ENCODE peak calls at places on chromosomes 7 and 10, in eight cellular contexts. One of them, this sample, is unnamed.

GRCh38 chr10:271201-271600 is 135.9 kb downstream of the ZMYND11 start:
- DNase-seq in astrocyte: no peak
- DNase-seq in thoracic aorta: no peak
- DNase-seq in colonic mucosa: no peak
- DNase-seq in fibroblast of pulmonary artery: peak; percentile 36
- DNase-seq in PC-9: no peak
- DNase-seq in AG10803: no peak
- DNase-seq in OCI-LY7: no peak
- DNase-seq in this sample: no peak

GRCh38 chr7:13282377-13282980 is 595.0 kb downstream of the ARL4A start:
- DNase-seq in colonic mucosa: no peak
- DNase-seq in fibroblast of pulmonary artery: peak; percentile 64
- DNase-seq in astrocyte: peak; percentile 27
- DNase-seq in OCI-LY7: peak; percentile 4
- DNase-seq in AG10803: peak; percentile 39
- DNase-seq in thoracic aorta: no peak
- DNase-seq in PC-9: no peak
- DNase-seq in this sample: peak; percentile 37

GRCh38 chr7:130732980-130733865 is 784 bp downstream of the KLF14 start:
- DNase-seq in colonic mucosa: peak; percentile 43
- DNase-seq in thoracic aorta: no peak
- DNase-seq in PC-9: peak; percentile 10
- DNase-seq in astrocyte: no peak
- DNase-seq in OCI-LY7: no peak
- DNase-seq in AG10803: no peak
- DNase-seq in fibroblast of pulmonary artery: no peak
- DNase-seq in this sample: no peak

GRCh38 chr7:142549007-142549406 is 200.3 kb upstream of the PRSS1 start:
- DNase-seq in thoracic aorta: no peak
- DNase-seq in OCI-LY7: no peak
- DNase-seq in fibroblast of pulmonary artery: peak; percentile 28
- DNase-seq in astrocyte: peak; percentile 49
- DNase-seq in PC-9: no peak
- DNase-seq in colonic mucosa: no peak
- DNase-seq in AG10803: peak; percentile 76
- DNase-seq in this sample: no peak

GRCh38 chr7:80681272-80681885 is 42.9 kb downstream of the CD36 start:
- DNase-seq in PC-9: peak; percentile 5
- DNase-seq in fibroblast of pulmonary artery: peak; percentile 56
- DNase-seq in thoracic aorta: no peak
- DNase-seq in colonic mucosa: no peak
- DNase-seq in AG10803: peak; percentile 40
- DNase-seq in OCI-LY7: no peak
- DNase-seq in astrocyte: no peak
- DNase-seq in this sample: no peak

GRCh38 chr10:16009736-16010259 is 149.5 kb upstream of the MINDY3 start:
- DNase-seq in fibroblast of pulmonary artery: no peak
- DNase-seq in PC-9: no peak
- DNase-seq in OCI-LY7: no peak
- DNase-seq in thoracic aorta: no peak
- DNase-seq in colonic mucosa: no peak
- DNase-seq in astrocyte: no peak
- DNase-seq in AG10803: no peak
- DNase-seq in this sample: no peak

GRCh38 chr10:31515819-31516402 is 196.9 kb downstream of the ZEB1 start:
- DNase-seq in colonic mucosa: no peak
- DNase-seq in thoracic aorta: no peak
- DNase-seq in AG10803: no peak
- DNase-seq in astrocyte: no peak
- DNase-seq in fibroblast of pulmonary artery: no peak
- DNase-seq in OCI-LY7: no peak
- DNase-seq in PC-9: no peak
- DNase-seq in this sample: no peak

GRCh38 chr7:12643001-12643400 is 44.4 kb upstream of the ARL4A start:
- DNase-seq in fibroblast of pulmonary artery: no peak
- DNase-seq in OCI-LY7: no peak
- DNase-seq in colonic mucosa: no peak
- DNase-seq in astrocyte: peak; percentile 54
- DNase-seq in AG10803: peak; percentile 35
- DNase-seq in PC-9: no peak
- DNase-seq in thoracic aorta: no peak
- DNase-seq in this sample: no peak

GRCh38 chr7:461453-462172 is 58.0 kb downstream of the PDGFA start:
- DNase-seq in AG10803: peak; percentile 23
- DNase-seq in colonic mucosa: no peak
- DNase-seq in thoracic aorta: no peak
- DNase-seq in PC-9: no peak
- DNase-seq in fibroblast of pulmonary artery: peak; percentile 64
- DNase-seq in astrocyte: no peak
- DNase-seq in OCI-LY7: no peak
- DNase-seq in this sample: no peak

GRCh38 chr7:117750612-117751563 is 122.4 kb downstream of the CTTNBP2 start:
- DNase-seq in fibroblast of pulmonary artery: peak; percentile 33
- DNase-seq in AG10803: peak; percentile 11
- DNase-seq in PC-9: no peak
- DNase-seq in OCI-LY7: peak; percentile 6
- DNase-seq in thoracic aorta: no peak
- DNase-seq in colonic mucosa: no peak
- DNase-seq in astrocyte: no peak
- DNase-seq in this sample: no peak

GRCh38 chr7:45223078-45223477 is 65.5 kb downstream of the RAMP3 start:
- DNase-seq in PC-9: no peak
- DNase-seq in astrocyte: no peak
- DNase-seq in thoracic aorta: no peak
- DNase-seq in AG10803: no peak
- DNase-seq in fibroblast of pulmonary artery: no peak
- DNase-seq in colonic mucosa: no peak
- DNase-seq in OCI-LY7: no peak
- DNase-seq in this sample: no peak

GRCh38 chr7:135899458-135899857 is 77.7 kb downstream of the MTPN start:
- DNase-seq in fibroblast of pulmonary artery: no peak
- DNase-seq in AG10803: no peak
- DNase-seq in astrocyte: no peak
- DNase-seq in PC-9: no peak
- DNase-seq in thoracic aorta: no peak
- DNase-seq in OCI-LY7: no peak
- DNase-seq in colonic mucosa: no peak
- DNase-seq in this sample: no peak

GRCh38 chr7:3089493-3089892 is 45.8 kb upstream of the CARD11 start:
- DNase-seq in thoracic aorta: no peak
- DNase-seq in OCI-LY7: peak; percentile 40
- DNase-seq in AG10803: no peak
- DNase-seq in colonic mucosa: no peak
- DNase-seq in fibroblast of pulmonary artery: peak; percentile 26
- DNase-seq in astrocyte: no peak
- DNase-seq in PC-9: no peak
- DNase-seq in this sample: no peak

GRCh38 chr10:95531994-95532399 is 29.2 kb downstream of the SORBS1 start:
- DNase-seq in fibroblast of pulmonary artery: no peak
- DNase-seq in astrocyte: no peak
- DNase-seq in PC-9: no peak
- DNase-seq in AG10803: no peak
- DNase-seq in colonic mucosa: no peak
- DNase-seq in OCI-LY7: no peak
- DNase-seq in thoracic aorta: no peak
- DNase-seq in this sample: no peak

GRCh38 chr7:134452991-134453473 is 5.9 kb downstream of the AKR1B1 start:
- DNase-seq in AG10803: no peak
- DNase-seq in thoracic aorta: no peak
- DNase-seq in OCI-LY7: no peak
- DNase-seq in colonic mucosa: no peak
- DNase-seq in astrocyte: no peak
- DNase-seq in PC-9: no peak
- DNase-seq in fibroblast of pulmonary artery: no peak
- DNase-seq in this sample: no peak

GRCh38 chr7:80311313-80311712 is 176.7 kb downstream of the GNAI1 start:
- DNase-seq in PC-9: no peak
- DNase-seq in thoracic aorta: no peak
- DNase-seq in AG10803: no peak
- DNase-seq in astrocyte: no peak
- DNase-seq in OCI-LY7: no peak
- DNase-seq in fibroblast of pulmonary artery: no peak
- DNase-seq in colonic mucosa: no peak
- DNase-seq in this sample: no peak

GRCh38 chr7:68078311-68078710 is 1081.7 kb downstream of the TYW1 start:
- DNase-seq in fibroblast of pulmonary artery: no peak
- DNase-seq in AG10803: no peak
- DNase-seq in thoracic aorta: no peak
- DNase-seq in astrocyte: no peak
- DNase-seq in colonic mucosa: no peak
- DNase-seq in OCI-LY7: no peak
- DNase-seq in PC-9: no peak
- DNase-seq in this sample: no peak

GRCh38 chr10:43748560-43748959 is 99.9 kb upstream of the ZNF32 start:
- DNase-seq in PC-9: no peak
- DNase-seq in OCI-LY7: no peak
- DNase-seq in astrocyte: no peak
- DNase-seq in thoracic aorta: no peak
- DNase-seq in AG10803: no peak
- DNase-seq in fibroblast of pulmonary artery: no peak
- DNase-seq in colonic mucosa: no peak
- DNase-seq in this sample: no peak
- TF ChIP-seq CTCF in PC-9: no peak
- TF ChIP-seq CTCF in OCI-LY7: no peak
- TF ChIP-seq CTCF in astrocyte: no peak
- TF ChIP-seq CTCF in thoracic aorta: no peak
- TF ChIP-seq CTCF in AG10803: no peak
- TF ChIP-seq CTCF in fibroblast of pulmonary artery: no peak
- TF ChIP-seq CTCF in colonic mucosa: no peak
- TF ChIP-seq CTCF in this sample: no peak

GRCh38 chr7:112159346-112159745 is 46.9 kb downstream of the DOCK4 start:
- DNase-seq in astrocyte: no peak
- DNase-seq in AG10803: no peak
- DNase-seq in PC-9: no peak
- DNase-seq in OCI-LY7: no peak
- DNase-seq in fibroblast of pulmonary artery: no peak
- DNase-seq in thoracic aorta: no peak
- DNase-seq in colonic mucosa: no peak
- DNase-seq in this sample: no peak

GRCh38 chr7:112160771-112161150 is 45.4 kb downstream of the DOCK4 start:
- DNase-seq in fibroblast of pulmonary artery: no peak
- DNase-seq in AG10803: no peak
- DNase-seq in thoracic aorta: no peak
- DNase-seq in OCI-LY7: no peak
- DNase-seq in colonic mucosa: no peak
- DNase-seq in PC-9: no peak
- DNase-seq in astrocyte: no peak
- DNase-seq in this sample: peak; percentile 62

GRCh38 chr7:112161253-112162160 is 44.7 kb downstream of the DOCK4 start:
- DNase-seq in OCI-LY7: no peak
- DNase-seq in colonic mucosa: no peak
- DNase-seq in thoracic aorta: no peak
- DNase-seq in fibroblast of pulmonary artery: peak; percentile 18
- DNase-seq in PC-9: no peak
- DNase-seq in astrocyte: no peak
- DNase-seq in AG10803: no peak
- DNase-seq in this sample: peak; percentile 15

GRCh38 chr7:112162161-112163020 is 43.8 kb downstream of the DOCK4 start:
- DNase-seq in PC-9: peak; percentile 2
- DNase-seq in fibroblast of pulmonary artery: peak; percentile 92
- DNase-seq in astrocyte: peak; percentile 54
- DNase-seq in OCI-LY7: no peak
- DNase-seq in colonic mucosa: no peak
- DNase-seq in AG10803: no peak
- DNase-seq in thoracic aorta: no peak
- DNase-seq in this sample: no peak

GRCh38 chr7:112160130-112160770 is 45.9 kb downstream of the DOCK4 start:
- DNase-seq in AG10803: no peak
- DNase-seq in thoracic aorta: no peak
- DNase-seq in OCI-LY7: no peak
- DNase-seq in astrocyte: peak; percentile 32
- DNase-seq in fibroblast of pulmonary artery: peak; percentile 46
- DNase-seq in PC-9: no peak
- DNase-seq in colonic mucosa: no peak
- DNase-seq in this sample: peak; percentile 13
- H3K4me3 ChIP-seq in AG10803: no peak overlapping the region
- H3K4me3 ChIP-seq in thoracic aorta: no peak overlapping the region
- H3K4me3 ChIP-seq in OCI-LY7: no peak overlapping the region
- H3K4me3 ChIP-seq in astrocyte: no peak overlapping the region
- H3K4me3 ChIP-seq in fibroblast of pulmonary artery: no peak overlapping the region
- H3K4me3 ChIP-seq in PC-9: no peak overlapping the region
- H3K4me3 ChIP-seq in colonic mucosa: no peak overlapping the region
- H3K4me3 ChIP-seq in this sample: peak overlapping the region; percentile 34

DNA sequence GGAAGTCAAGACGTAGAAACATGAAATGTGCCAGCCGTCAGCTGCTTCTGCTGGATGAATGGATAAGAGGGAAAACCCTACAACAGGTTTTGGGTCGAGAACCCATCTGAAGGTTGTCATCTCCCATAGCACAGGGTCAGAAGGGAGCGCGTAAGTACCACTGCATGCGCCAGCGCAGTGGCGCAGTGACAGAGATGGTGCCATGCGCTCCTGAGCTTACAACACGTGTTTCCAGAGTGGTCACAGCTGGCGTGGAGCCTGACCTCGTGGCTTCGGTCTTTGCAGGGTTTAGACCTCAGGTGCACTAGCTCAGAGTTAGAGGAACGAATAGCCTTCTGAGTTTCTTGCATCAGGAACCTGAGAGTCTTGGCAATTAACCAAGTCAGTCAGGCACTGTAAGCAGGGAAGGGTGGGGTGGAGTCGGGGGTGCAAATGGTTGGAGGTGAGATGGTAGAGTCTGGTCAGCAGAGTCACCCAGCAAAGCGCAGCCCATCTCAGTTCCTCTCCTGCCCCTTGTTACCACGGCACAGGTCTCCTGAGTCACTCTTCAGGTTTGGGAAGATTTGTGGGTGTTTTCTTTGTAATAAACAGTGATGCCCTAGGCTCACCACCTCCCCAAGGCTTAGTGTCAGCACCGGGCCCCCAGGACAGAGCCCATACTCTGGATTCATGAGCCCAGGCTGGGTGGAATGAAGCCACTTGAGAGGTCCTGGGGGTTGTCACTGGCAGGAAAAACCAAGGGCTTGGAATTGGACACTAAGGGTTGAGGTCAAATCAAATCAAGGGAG is 84.1 kb upstream of the PPIF start:
- DNase-seq in OCI-LY7: no peak
- DNase-seq in fibroblast of pulmonary artery: no peak
- DNase-seq in PC-9: no peak
- DNase-seq in colonic mucosa: no peak
- DNase-seq in thoracic aorta: no peak
- DNase-seq in astrocyte: no peak
- DNase-seq in AG10803: no peak
- DNase-seq in this sample: no peak
- TF ChIP-seq CTCF in OCI-LY7: no peak
- TF ChIP-seq CTCF in fibroblast of pulmonary artery: no peak
- TF ChIP-seq CTCF in PC-9: no peak
- TF ChIP-seq CTCF in colonic mucosa: no peak
- TF ChIP-seq CTCF in thoracic aorta: no peak
- TF ChIP-seq CTCF in astrocyte: no peak
- TF ChIP-seq CTCF in AG10803: no peak
- TF ChIP-seq CTCF in this sample: no peak

DNA sequence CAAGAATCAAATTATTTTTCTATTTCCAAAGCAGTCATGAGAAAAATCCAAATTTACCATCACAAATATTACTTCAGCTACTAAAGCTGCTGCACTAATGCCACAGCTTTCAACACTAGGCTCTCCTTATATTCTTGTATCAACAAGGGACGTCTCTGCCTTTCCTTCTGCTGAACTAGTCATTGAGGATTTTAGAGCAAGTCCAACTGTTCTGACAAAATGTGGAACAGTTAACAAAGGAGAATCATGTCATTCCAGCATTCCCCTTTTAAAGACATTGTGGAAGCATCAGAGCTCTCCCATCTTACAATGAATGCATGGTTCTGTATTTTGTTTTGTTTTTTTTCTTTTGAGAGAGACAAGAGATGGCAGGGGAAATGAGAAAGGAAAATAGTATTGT is 28.6 kb downstream of the FAM13C start:
- DNase-seq in thoracic aorta: no peak
- DNase-seq in fibroblast of pulmonary artery: no peak
- DNase-seq in OCI-LY7: no peak
- DNase-seq in AG10803: no peak
- DNase-seq in astrocyte: no peak
- DNase-seq in PC-9: no peak
- DNase-seq in colonic mucosa: no peak
- DNase-seq in this sample: no peak
- H3K4me3 ChIP-seq in thoracic aorta: peak overlapping the region; percentile 12
- H3K4me3 ChIP-seq in fibroblast of pulmonary artery: no peak overlapping the region
- H3K4me3 ChIP-seq in OCI-LY7: no peak overlapping the region
- H3K4me3 ChIP-seq in AG10803: no peak overlapping the region
- H3K4me3 ChIP-seq in astrocyte: no peak overlapping the region
- H3K4me3 ChIP-seq in PC-9: no peak overlapping the region
- H3K4me3 ChIP-seq in colonic mucosa: no peak overlapping the region
- H3K4me3 ChIP-seq in this sample: no peak overlapping the region

This sample was measured in LNCaP clone FGC.